ENCODE peak calls at places on chromosomes 5 and 9, in nine cellular contexts. S, I, Q, R, N, C, A, O and H are unnamed samples. For H3K4me1, the result is how much of the 10 kb centered on the place peaks cover.

GRCh38 chr5:170491479-170491878 is 12.3 kb upstream of the KCNIP1 start:
- DNase-seq in S (no peak), I (peak), Q (no peak), R (no peak), N (no peak), C (no peak), A (no peak), O (peak), H (no peak)

GRCh38 chr5:74031536-74031935 is 405.5 kb downstream of the ARHGEF28 start:
- DNase-seq in S (no peak), I (no peak), Q (no peak), R (no peak), N (no peak), C (no peak), A (no peak), O (no peak), H (no peak)

GRCh38 chr5:132756542-132756941 is 9.3 kb downstream of the CCNI2 start:
- DNase-seq in S (no peak), I (no peak), Q (no peak), R (no peak), N (no peak), C (no peak), A (no peak), O (no peak), H (no peak)

GRCh38 chr9:4750021-4750673 is 9.1 kb upstream of the AK3 start:
- DNase-seq in S (no peak), I (peak), Q (peak), R (no peak), N (no peak), C (no peak), A (no peak), O (peak), H (peak)

GRCh38 chr5:143037071-143037470 is 266.9 kb downstream of the ARHGAP26 start:
- DNase-seq in S (no peak), I (no peak), Q (no peak), R (no peak), N (no peak), C (no peak), A (no peak), O (no peak), H (no peak)

GRCh38 chr5:68554566-68555279 is 339.2 kb downstream of the PIK3R1 start:
- DNase-seq in S (peak), I (peak), Q (peak), R (no peak), N (peak), C (no peak), A (peak), O (peak), H (peak)

GRCh38 chr5:79552984-79553383 is 39.0 kb upstream of the HOMER1 start:
- DNase-seq in S (no peak), I (peak), Q (no peak), R (no peak), N (no peak), C (no peak), A (no peak), O (no peak), H (no peak)

GRCh38 chr5:57659889-57660288 is 177.3 kb upstream of the ACTBL2 start:
- DNase-seq in S (no peak), I (no peak), Q (no peak), R (no peak), N (no peak), C (no peak), A (no peak), O (no peak), H (no peak)

GRCh38 chr5:140349244-140349643 is 2.8 kb upstream of the HBEGF start:
- DNase-seq in S (no peak), I (peak), Q (no peak), R (no peak), N (no peak), C (no peak), A (no peak), O (peak), H (peak)

GRCh38 chr9:134993996-134994720 is 76.4 kb upstream of the FCN1 start:
- DNase-seq in S (peak), I (no peak), Q (no peak), R (peak), N (no peak), C (no peak), A (peak), O (no peak), H (no peak)

GRCh38 chr5:32538031-32538547 is 47.3 kb upstream of the SUB1 start:
- DNase-seq in S (no peak), I (no peak), Q (peak), R (no peak), N (no peak), C (no peak), A (peak), O (no peak), H (no peak)

GRCh38 chr9:18386091-18386490 is 87.9 kb upstream of the ADAMTSL1 start:
- DNase-seq in S (no peak), I (no peak), Q (no peak), R (no peak), N (no peak), C (no peak), A (no peak), O (no peak), H (no peak)

GRCh38 chr5:137761560-137761959 is 7.4 kb upstream of the HNRNPA0 start:
- DNase-seq in S (no peak), I (no peak), Q (no peak), R (no peak), N (no peak), C (no peak), A (no peak), O (no peak), H (no peak)

GRCh38 chr9:94639045-94639995 is at the start of gene FBP1:
- DNase-seq in S (peak), I (no peak), Q (peak), R (peak), N (peak), C (peak), A (peak), O (peak), H (peak)

GRCh38 chr5:136776022-136776927 is 410.9 kb upstream of the TRPC7 start:
- DNase-seq in S (no peak), I (peak), Q (no peak), R (no peak), N (no peak), C (no peak), A (no peak), O (peak), H (no peak)

GRCh38 chr5:38616061-38616460 is 59.6 kb upstream of the LIFR start:
- DNase-seq in S (no peak), I (no peak), Q (no peak), R (no peak), N (no peak), C (no peak), A (no peak), O (no peak), H (no peak)

GRCh38 chr5:179623906-179624741 is 653 bp upstream of the HNRNPH1 start:
- DNase-seq in S (peak), I (peak), Q (peak), R (no peak), N (peak), C (peak), A (peak), O (no peak), H (no peak)

GRCh38 chr5:113293613-113294340 is 141.0 kb downstream of the TSSK1B start:
- DNase-seq in S (no peak), I (peak), Q (no peak), R (no peak), N (no peak), C (no peak), A (peak), O (peak), H (no peak)

GRCh38 chr5:36079200-36079761 is 12.6 kb upstream of the UGT3A2 start:
- DNase-seq in S (no peak), I (peak), Q (no peak), R (no peak), N (peak), C (no peak), A (no peak), O (peak), H (peak)

GRCh38 chr5:91074615-91075014 is 308.5 kb downstream of the ARRDC3 start:
- DNase-seq in S (no peak), I (peak), Q (no peak), R (no peak), N (peak), C (no peak), A (no peak), O (no peak), H (peak)

GRCh38 chr5:55407059-55407684 is 99.4 kb downstream of the MTREX start:
- DNase-seq in S (no peak), I (peak), Q (no peak), R (no peak), N (no peak), C (no peak), A (no peak), O (peak), H (peak)

GRCh38 chr5:11128021-11128420 is 367.0 kb upstream of the DAP start:
- DNase-seq in S (no peak), I (no peak), Q (no peak), R (no peak), N (no peak), C (no peak), A (no peak), O (no peak), H (no peak)

GRCh38 chr5:26012078-26012477 is 1026.3 kb downstream of the CDH9 start:
- DNase-seq in S (no peak), I (no peak), Q (no peak), R (no peak), N (no peak), C (no peak), A (no peak), O (no peak), H (no peak)

GRCh38 chr9:91992636-91993035 is 42.6 kb upstream of the ROR2 start:
- DNase-seq in S (no peak), I (peak), Q (no peak), R (no peak), N (no peak), C (no peak), A (no peak), O (peak), H (no peak)

GRCh38 chr9:73095425-73095824 is 56.2 kb upstream of the ANXA1 start:
- DNase-seq in S (no peak), I (no peak), Q (no peak), R (no peak), N (no peak), C (no peak), A (no peak), O (no peak), H (no peak)

GRCh38 chr5:179913461-179913860 is 5.8 kb upstream of the TBC1D9B start:
- DNase-seq in S (no peak), I (no peak), Q (no peak), R (no peak), N (no peak), C (no peak), A (no peak), O (no peak), H (no peak)

GRCh38 chr9:113828211-113828610 is 47.9 kb upstream of the ZNF618 start:
- DNase-seq in S (no peak), I (peak), Q (no peak), R (no peak), N (no peak), C (no peak), A (no peak), O (no peak), H (no peak)

GRCh38 chr5:56516034-56516433 is 282.9 kb upstream of the ANKRD55 start:
- DNase-seq in S (no peak), I (no peak), Q (no peak), R (no peak), N (no peak), C (no peak), A (no peak), O (no peak), H (peak)

GRCh38 chr5:180315762-180316212 is 23.9 kb upstream of the MAPK9 start:
- DNase-seq in S (peak), I (peak), Q (no peak), R (peak), N (peak), C (peak), A (peak), O (peak), H (peak)

GRCh38 chr9:36897476-36897875 is 136.6 kb downstream of the PAX5 start:
- DNase-seq in S (no peak), I (no peak), Q (no peak), R (no peak), N (no peak), C (no peak), A (no peak), O (no peak), H (no peak)

GRCh38 chr9:114779352-114779845 is 26.4 kb downstream of the TNFSF15 start:
- DNase-seq in S (no peak), I (no peak), Q (no peak), R (peak), N (no peak), C (peak), A (no peak), O (peak), H (peak)

GRCh38 chr5:138337685-138338410 is at the start of gene FAM53C:
- DNase-seq in S (peak), I (peak), Q (peak), R (peak), N (peak), C (peak), A (peak), O (peak), H (peak)

DNA sequence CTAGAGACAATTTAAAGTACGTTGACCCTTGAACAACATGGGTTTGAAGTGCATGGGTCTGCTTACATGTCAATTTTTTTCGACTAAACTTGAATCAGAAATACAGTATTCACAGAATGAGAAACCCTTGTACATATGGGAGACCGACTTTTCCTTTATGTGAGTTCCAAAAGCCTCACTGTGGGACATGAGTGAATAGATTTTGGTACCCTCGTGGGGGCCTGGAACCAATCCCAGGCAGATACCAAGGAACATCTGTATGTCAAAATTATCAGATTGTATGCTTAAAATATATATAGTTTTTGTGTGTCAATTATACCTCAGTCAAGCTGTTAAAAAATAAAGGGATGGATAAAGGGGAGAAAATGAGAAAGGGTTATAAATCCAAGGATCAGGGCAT is 78.7 kb upstream of the MAN2A1 start:
- DNase-seq in S (no peak), I (no peak), Q (no peak), R (no peak), N (no peak), C (no peak), A (no peak), O (no peak), H (no peak)
- H3K27ac ChIP-seq in S (no peak), I (no peak), Q (no peak), R (no peak), N (no peak), C (no peak), A (no peak), O (no peak), H (no peak)

DNA sequence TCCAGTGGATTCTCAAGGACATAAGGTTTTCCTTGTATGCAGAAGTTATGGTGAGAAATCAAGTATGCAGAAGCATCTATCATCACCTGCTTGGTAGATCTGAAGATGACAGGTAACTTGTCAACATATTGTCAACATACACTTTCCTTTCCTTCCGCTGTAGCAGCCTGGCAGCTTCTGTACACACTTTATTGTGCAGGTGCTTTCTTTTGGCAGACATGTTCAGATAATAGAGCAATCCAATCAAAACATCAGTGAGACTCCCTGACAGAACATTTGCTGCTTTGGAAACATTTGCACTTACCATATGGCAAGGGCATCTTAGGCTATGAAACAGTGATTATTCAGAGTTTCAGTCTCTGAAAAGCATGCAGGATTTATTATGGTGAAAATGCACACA is 161.1 kb upstream of the CDH12 start:
- DNase-seq in S (no peak), I (no peak), Q (no peak), R (no peak), N (no peak), C (no peak), A (no peak), O (no peak), H (no peak)
- H3K4me3 ChIP-seq in S (no peak), I (no peak), Q (no peak), R (no peak), N (no peak), C (no peak), A (no peak), O (no peak), H (no peak)

DNA sequence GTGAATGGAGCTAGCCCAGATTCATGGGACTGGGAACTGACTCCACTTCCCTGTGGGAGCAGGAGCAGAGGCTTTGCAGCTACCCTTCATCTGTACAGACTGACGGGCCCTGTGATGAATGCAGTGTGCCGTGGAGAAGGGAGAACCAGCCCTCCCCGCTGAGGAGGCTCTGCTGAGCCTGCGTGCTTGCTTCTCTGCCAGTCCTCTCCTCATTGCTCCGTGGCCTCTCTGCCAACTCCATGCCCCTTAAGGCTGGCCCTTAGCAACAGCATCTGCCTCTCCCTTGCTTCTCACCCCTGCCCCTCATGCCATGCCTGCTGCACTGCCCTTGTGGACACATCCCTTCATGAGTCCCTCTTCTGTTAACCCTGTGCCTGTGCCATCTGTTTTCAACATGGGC is 53.6 kb downstream of the GADD45G start:
- DNase-seq in S (no peak), I (no peak), Q (no peak), R (no peak), N (no peak), C (no peak), A (no peak), O (no peak), H (no peak)
- H3K4me1 ChIP-seq in S (under half), I (under half), Q (under half), R (half or more), N (under half), C (under half), A (under half), O (under half), H (under half)

DNA sequence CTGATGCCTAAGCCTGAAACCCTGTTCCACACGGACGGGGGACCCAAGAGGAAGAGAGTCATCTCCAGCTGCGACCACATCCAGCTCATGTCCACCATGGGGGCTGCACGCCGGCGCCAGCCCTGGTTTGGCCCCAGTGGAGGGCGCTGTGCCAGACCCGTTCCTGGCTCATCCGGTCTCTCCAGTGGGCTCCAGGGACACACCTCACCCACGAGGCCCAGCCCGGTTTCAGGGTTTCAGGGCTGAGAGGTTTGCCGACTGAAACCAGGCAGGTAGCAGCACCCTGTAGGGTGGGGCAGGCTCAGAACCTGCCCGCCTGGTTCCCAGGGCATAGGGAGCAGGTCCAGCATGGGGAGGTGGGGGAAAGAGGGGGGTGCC is 71.4 kb upstream of the STXBP1 start:
- DNase-seq in S (no peak), I (no peak), Q (no peak), R (peak), N (no peak), C (peak), A (no peak), O (no peak), H (no peak)
- H3K27ac ChIP-seq in S (no peak), I (peak), Q (no peak), R (peak), N (no peak), C (peak), A (no peak), O (no peak), H (no peak)

GRCh38 chr9:14313378-14313940 is 482 bp downstream of the NFIB start:
- DNase-seq in S (peak), I (peak), Q (no peak), R (peak), N (no peak), C (no peak), A (no peak), O (peak), H (peak)

GRCh38 chr9:14312721-14313377 is 1.1 kb downstream of the NFIB start:
- DNase-seq in S (peak), I (no peak), Q (peak), R (peak), N (no peak), C (peak), A (peak), O (peak), H (no peak)

GRCh38 chr9:14310247-14310646 is 3.7 kb downstream of the NFIB start:
- DNase-seq in S (no peak), I (no peak), Q (no peak), R (no peak), N (no peak), C (no peak), A (no peak), O (no peak), H (no peak)

GRCh38 chr9:14313951-14314423 is at the start of gene NFIB:
- DNase-seq in S (peak), I (peak), Q (peak), R (peak), N (peak), C (peak), A (peak), O (peak), H (peak)

GRCh38 chr9:14311940-14312572 is 1.9 kb downstream of the NFIB start:
- DNase-seq in S (no peak), I (no peak), Q (no peak), R (no peak), N (no peak), C (no peak), A (no peak), O (no peak), H (no peak)
- H3K4me3 ChIP-seq in S (peak), I (no peak), Q (peak), R (peak), N (no peak), C (peak), A (peak), O (peak), H (peak)

DNA sequence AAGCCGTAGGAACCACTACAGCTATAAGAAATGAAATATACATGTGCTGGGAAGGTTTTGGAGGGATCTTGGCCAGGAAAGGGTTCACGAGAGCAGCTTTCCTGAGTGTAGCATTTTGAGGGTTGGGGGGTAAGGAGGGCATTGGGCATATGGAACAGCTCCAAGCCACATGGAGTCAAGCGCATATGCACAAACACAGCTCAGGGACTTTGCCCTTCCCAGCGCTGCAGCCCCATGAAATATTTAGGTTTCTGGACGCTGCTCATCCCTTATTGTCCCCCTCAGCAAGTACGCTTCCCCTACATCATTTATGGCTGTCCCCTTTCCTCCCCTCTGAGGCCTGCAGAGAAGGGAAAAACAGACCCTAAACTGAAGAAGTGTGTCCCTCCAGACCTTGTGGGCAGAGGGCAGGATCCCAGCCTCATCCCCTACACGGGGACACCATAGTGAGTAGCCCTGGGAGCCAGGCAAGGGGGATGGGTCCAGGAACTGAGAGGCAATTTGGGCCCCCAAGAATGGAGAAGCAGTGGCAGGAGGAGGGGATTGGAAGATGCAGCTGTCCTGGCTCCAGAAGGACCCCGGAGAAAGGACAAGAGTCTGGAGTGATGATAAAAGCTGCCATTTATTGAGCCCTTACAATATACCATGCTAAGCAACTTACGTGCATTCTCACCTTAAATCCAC is 33.7 kb downstream of the PCDH1 start:
- DNase-seq in S (no peak), I (no peak), Q (no peak), R (no peak), N (no peak), C (no peak), A (no peak), O (no peak), H (peak)
- H3K4me1 ChIP-seq in S (under half), I (under half), Q (under half), R (half or more), N (under half), C (under half), A (under half), O (under half), H (under half)